ENCODE peak calls at places on chromosomes 6 and 20, in six cellular contexts. W, U, K, Q, L and H are unnamed samples. For H3K9me3, the result is how much of the 10 kb centered on the place peaks cover.

GRCh38 chr6:47733879-47734558 is 35.6 kb downstream of the ADGRF4 start:
- DNase-seq in W (no peak), U (no peak), K (no peak), Q (no peak), L (peak), H (no peak)

GRCh38 chr6:2914318-2914660 is 11.2 kb upstream of the SERPINB9 start:
- DNase-seq in W (no peak), U (no peak), K (no peak), Q (peak), L (no peak), H (peak)

GRCh38 chr20:50645253-50646068 is 45.9 kb downstream of the RIPOR3 start:
- DNase-seq in W (peak), U (no peak), K (peak), Q (peak), L (no peak), H (peak)

GRCh38 chr20:21166801-21167200 is 40.9 kb downstream of the KIZ start:
- DNase-seq in W (no peak), U (no peak), K (no peak), Q (no peak), L (no peak), H (no peak)

GRCh38 chr20:25287631-25288290 is 39.9 kb downstream of the PYGB start:
- DNase-seq in W (peak), U (no peak), K (peak), Q (no peak), L (no peak), H (no peak)

GRCh38 chr20:41717464-41717863 is 99.3 kb upstream of the CHD6 start:
- DNase-seq in W (no peak), U (no peak), K (no peak), Q (no peak), L (no peak), H (no peak)

GRCh38 chr20:63052571-63053429 is 46.0 kb upstream of the BHLHE23 start:
- DNase-seq in W (peak), U (peak), K (no peak), Q (no peak), L (no peak), H (no peak)

GRCh38 chr20:17504326-17504897 is 26.8 kb downstream of the BFSP1 start:
- DNase-seq in W (no peak), U (peak), K (no peak), Q (no peak), L (no peak), H (no peak)

GRCh38 chr6:3147914-3148757 is 9.2 kb downstream of the TUBB2A start:
- DNase-seq in W (no peak), U (peak), K (no peak), Q (no peak), L (no peak), H (no peak)

GRCh38 chr20:56217820-56218219 is 30.7 kb upstream of the MC3R start:
- DNase-seq in W (no peak), U (no peak), K (no peak), Q (no peak), L (no peak), H (no peak)
- H3K9me3 ChIP-seq in W (under half), U (under half), K (under half), Q (under half), L (under half), H (under half)

GRCh38 chr6:159996087-159996622 is 27.3 kb downstream of the IGF2R start:
- DNase-seq in W (no peak), U (no peak), K (no peak), Q (no peak), L (no peak), H (no peak)
- H3K9me3 ChIP-seq in W (under half), U (under half), K (under half), Q (under half), L (under half), H (under half)

DNA sequence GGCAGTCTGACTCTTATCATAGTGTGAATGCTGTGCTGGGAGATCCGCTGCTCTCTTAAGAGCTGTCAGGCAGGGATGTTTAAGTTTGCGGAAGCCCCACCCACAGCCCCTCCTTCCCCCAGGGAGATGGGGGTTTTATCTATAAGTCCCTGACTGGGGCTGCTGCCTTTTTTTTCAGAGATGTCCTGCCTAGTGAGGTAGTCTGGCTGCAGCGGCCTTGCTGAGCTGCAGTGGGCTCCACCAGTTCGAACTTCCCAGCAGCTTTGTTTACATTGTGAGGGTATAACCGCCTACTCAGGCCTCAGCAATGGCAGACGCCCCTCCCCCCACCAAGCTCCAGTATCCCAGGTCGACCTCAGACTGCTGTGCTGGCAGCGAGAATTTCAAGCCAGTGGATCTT is 75.7 kb upstream of the UST start:
- DNase-seq in W (no peak), U (no peak), K (no peak), Q (no peak), L (no peak), H (no peak)
- H3K9me3 ChIP-seq in W (under half), U (under half), K (under half), Q (under half), L (under half), H (under half)

GRCh38 chr6:88661136-88661535 is 302.3 kb downstream of the RNGTT start:
- DNase-seq in W (no peak), U (no peak), K (no peak), Q (no peak), L (no peak), H (no peak)

GRCh38 chr6:88663801-88664200 is 299.6 kb downstream of the RNGTT start:
- DNase-seq in W (no peak), U (no peak), K (no peak), Q (no peak), L (no peak), H (no peak)

GRCh38 chr6:88665131-88665530 is 298.3 kb downstream of the RNGTT start:
- DNase-seq in W (no peak), U (no peak), K (no peak), Q (no peak), L (no peak), H (no peak)

GRCh38 chr6:88662653-88663174 is 300.7 kb downstream of the RNGTT start:
- DNase-seq in W (no peak), U (no peak), K (no peak), Q (no peak), L (no peak), H (no peak)

GRCh38 chr6:88662163-88662580 is 301.2 kb downstream of the RNGTT start:
- DNase-seq in W (no peak), U (no peak), K (no peak), Q (no peak), L (no peak), H (no peak)
- H3K9me3 ChIP-seq in W (under half), U (under half), K (under half), Q (under half), L (under half), H (under half)

GRCh38 chr6:95286874-95287273 is 290.5 kb upstream of the MANEA start:
- DNase-seq in W (no peak), U (no peak), K (no peak), Q (no peak), L (no peak), H (no peak)
- H3K9me3 ChIP-seq in W (under half), U (under half), K (under half), Q (under half), L (under half), H (under half)

GRCh38 chr6:35140991-35141720 is at the start of gene TCP11:
- DNase-seq in W (peak), U (no peak), K (no peak), Q (no peak), L (no peak), H (no peak)

GRCh38 chr6:35136185-35136584 is 5.0 kb downstream of the TCP11 start:
- DNase-seq in W (no peak), U (no peak), K (no peak), Q (no peak), L (peak), H (no peak)

GRCh38 chr6:35139924-35140524 is 1.1 kb downstream of the TCP11 start:
- DNase-seq in W (no peak), U (no peak), K (peak), Q (no peak), L (peak), H (peak)

GRCh38 chr6:35142578-35142977 is 1.4 kb upstream of the TCP11 start:
- DNase-seq in W (no peak), U (no peak), K (no peak), Q (no peak), L (no peak), H (no peak)

DNA sequence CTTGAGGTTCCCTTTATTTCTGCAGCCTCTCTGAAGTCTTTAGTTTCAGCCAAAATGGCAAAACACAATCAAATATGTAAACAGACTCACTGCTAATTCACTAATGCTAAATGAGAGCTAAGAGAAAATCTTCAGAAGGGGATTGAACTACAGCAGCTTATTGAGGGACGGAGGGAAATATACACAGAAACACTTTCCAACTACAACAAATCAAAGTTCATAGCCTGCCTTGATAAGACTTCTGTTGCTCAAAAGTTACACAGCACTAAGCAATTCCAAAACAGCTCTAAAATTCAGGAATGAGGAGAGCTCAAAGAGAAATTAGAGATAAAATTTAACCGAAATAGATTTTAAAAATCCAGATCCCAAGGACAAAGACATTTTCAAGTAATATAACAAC is 1.7 kb downstream of the TCP11 start:
- DNase-seq in W (no peak), U (no peak), K (no peak), Q (no peak), L (no peak), H (no peak)
- H3K9me3 ChIP-seq in W (under half), U (under half), K (under half), Q (under half), L (under half), H (under half)

GRCh38 chr20:56222945-56223344 is 25.6 kb upstream of the MC3R start:
- DNase-seq in W (no peak), U (no peak), K (no peak), Q (no peak), L (no peak), H (no peak)

GRCh38 chr20:56222201-56222600 is 26.3 kb upstream of the MC3R start:
- DNase-seq in W (no peak), U (no peak), K (no peak), Q (no peak), L (no peak), H (no peak)

DNA sequence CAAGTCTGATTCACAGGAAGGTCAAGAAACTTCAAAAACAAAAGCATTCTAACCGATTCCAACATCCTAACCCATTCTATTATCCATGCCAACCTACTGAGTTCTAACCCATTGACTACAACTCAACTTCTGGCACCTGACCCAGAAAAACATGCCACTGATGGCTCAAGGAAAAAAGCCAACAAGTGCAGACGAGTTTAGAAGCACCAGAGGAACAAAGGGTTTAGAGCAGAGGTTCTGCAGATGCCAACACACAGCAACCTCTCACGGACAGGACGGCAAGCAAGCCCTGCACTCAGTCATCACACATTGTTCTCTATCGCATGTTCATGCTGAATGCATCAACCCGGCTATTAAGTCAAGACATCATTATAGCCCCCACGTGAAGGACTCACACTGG is 25.2 kb upstream of the MC3R start:
- DNase-seq in W (no peak), U (no peak), K (no peak), Q (no peak), L (no peak), H (no peak)
- H3K9me3 ChIP-seq in W (under half), U (under half), K (under half), Q (under half), L (under half), H (under half)